ENCODE peak calls at places on chromosomes 16 and 17, in five cellular contexts. T is left kidney, A is uterus, K is T-helper 9 cell, O is HTR-8/SVneo. F is an unnamed sample.

GRCh38 chr17:65430209-65430833 is 131.1 kb downstream of the AXIN2 start:
- DNase-seq in A (no peak), K (no peak), T (no peak), O (no peak), F (no peak)

GRCh38 chr17:62684179-62684578 is 56.7 kb downstream of the MRC2 start:
- DNase-seq in T (no peak), K (no peak), A (no peak), O (no peak), F (no peak)

GRCh38 chr17:18190629-18191028 is 7.0 kb downstream of the ALKBH5 start:
- DNase-seq in T (no peak), A (no peak), K (no peak), O (no peak), F (no peak)

GRCh38 chr17:82871056-82871775 is 31.4 kb upstream of the ZNF750 start:
- DNase-seq in T (no peak), A (no peak), K (no peak), O (no peak), F (no peak)

GRCh38 chr17:61455754-61456681 is 3.8 kb downstream of the TBX4 start:
- DNase-seq in T (no peak), K (no peak), O (no peak), A (no peak), F (no peak)

GRCh38 chr16:89319883-89320716 is 102.6 kb downstream of the ZNF778 start:
- DNase-seq in K (no peak), O (peak; percentile 84), A (no peak), T (peak; percentile 59), F (no peak)

GRCh38 chr16:89822188-89823086 is 5.8 kb upstream of the SPIRE2 start:
- DNase-seq in T (peak; percentile 76), K (no peak), A (no peak), O (no peak), F (no peak)

GRCh38 chr17:8447816-8448215 is 12.1 kb downstream of the NDEL1 start:
- DNase-seq in K (no peak), O (no peak), T (peak; percentile 21), A (no peak), F (no peak)